ENCODE peak calls at places on chromosomes 5 and 9, in five cellular contexts. F, S, P, W and V are unnamed samples.

GRCh38 chr5:111643499-111643898 is 113.5 kb downstream of the NREP start:
- DNase-seq in P (no peak), F (no peak), W (no peak), S (no peak), V (no peak)

GRCh38 chr9:116605904-116606341 is 81.2 kb upstream of the TRIM32 start:
- DNase-seq in S (peak; percentile 82), W (no peak), P (no peak), F (peak; percentile 62), V (no peak)

GRCh38 chr5:1497271-1497777 is 26.4 kb downstream of the LPCAT1 start:
- DNase-seq in S (no peak), P (no peak), F (no peak), W (no peak), V (no peak)

GRCh38 chr9:98944130-98945074 is 695 bp downstream of the COL15A1 start:
- DNase-seq in P (no peak), W (no peak), F (no peak), S (no peak), V (peak; percentile 57)

GRCh38 chr9:70073756-70074155 is 30.1 kb downstream of the MAMDC2 start:
- DNase-seq in P (no peak), F (no peak), W (no peak), S (no peak), V (no peak)

GRCh38 chr9:4739587-4740372 is 1.2 kb downstream of the AK3 start:
- DNase-seq in F (no peak), P (no peak), W (no peak), S (peak; percentile 54), V (no peak)

GRCh38 chr5:66542728-66543127 is 53.5 kb upstream of the MAST4 start:
- DNase-seq in S (no peak), F (no peak), W (no peak), P (no peak), V (no peak)

GRCh38 chr5:83430130-83431010 is 41.2 kb upstream of the VCAN start:
- DNase-seq in F (no peak), W (peak; percentile 50), P (peak; percentile 30), S (peak; percentile 75), V (no peak)

GRCh38 chr9:26459959-26460358 is 432.6 kb downstream of the CAAP1 start:
- DNase-seq in F (no peak), W (no peak), P (no peak), S (no peak), V (no peak)

GRCh38 chr5:13606051-13606450 is 338.4 kb downstream of the DNAH5 start:
- DNase-seq in W (peak; percentile 9), P (no peak), S (no peak), F (no peak), V (no peak)

GRCh38 chr9:93003552-93004407 is 54.7 kb upstream of the SUSD3 start:
- DNase-seq in P (peak; percentile 72), F (peak; percentile 73), S (peak; percentile 43), W (no peak), V (no peak)

GRCh38 chr9:134295746-134296250 is 30.5 kb upstream of the RXRA start:
- DNase-seq in F (peak; percentile 29), S (no peak), W (no peak), P (no peak), V (peak; percentile 49)

GRCh38 chr9:119289740-119290139 is 79.5 kb downstream of the BRINP1 start:
- DNase-seq in F (no peak), P (peak; percentile 18), S (peak; percentile 37), W (peak; percentile 41), V (no peak)

DNA sequence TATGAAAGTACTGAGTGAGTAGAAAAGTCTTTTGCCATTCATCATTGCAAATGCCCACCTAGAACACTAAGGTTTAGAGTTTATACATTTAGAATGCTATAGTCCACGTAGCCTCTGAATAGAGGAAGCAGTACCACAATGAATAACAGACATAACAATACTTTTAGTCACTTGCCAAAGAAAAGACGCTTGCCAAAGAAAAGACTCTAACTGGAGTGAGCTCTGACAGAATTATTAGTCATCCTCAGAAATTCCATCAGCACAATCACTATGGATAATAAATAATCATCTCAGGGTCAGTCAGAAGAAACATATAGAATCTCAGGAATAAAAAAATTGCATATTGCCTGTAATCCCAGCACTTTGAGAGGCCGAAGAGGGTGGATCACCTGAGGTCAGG is 168.5 kb upstream of the TARS1 start:
- DNase-seq in S (peak; percentile 94), W (peak; percentile 94), P (peak; percentile 30), F (no peak), V (no peak)
- H3K4me3 ChIP-seq in S (no peak overlapping the region), W (no peak overlapping the region), P (no peak overlapping the region), F (no peak overlapping the region), V (no peak overlapping the region)

GRCh38 chr5:158810615-158811014 is 289.1 kb downstream of the EBF1 start:
- DNase-seq in F (no peak), S (no peak), P (no peak), W (no peak), V (no peak)

GRCh38 chr5:158811350-158811749 is 288.4 kb downstream of the EBF1 start:
- DNase-seq in S (no peak), W (no peak), F (no peak), P (no peak), V (no peak)

GRCh38 chr5:158812381-158812780 is 287.3 kb downstream of the EBF1 start:
- DNase-seq in F (peak; percentile 54), W (no peak), P (no peak), S (no peak), V (no peak)

GRCh38 chr5:158813275-158813674 is 286.4 kb downstream of the EBF1 start:
- DNase-seq in W (no peak), S (no peak), P (no peak), F (no peak), V (no peak)

DNA sequence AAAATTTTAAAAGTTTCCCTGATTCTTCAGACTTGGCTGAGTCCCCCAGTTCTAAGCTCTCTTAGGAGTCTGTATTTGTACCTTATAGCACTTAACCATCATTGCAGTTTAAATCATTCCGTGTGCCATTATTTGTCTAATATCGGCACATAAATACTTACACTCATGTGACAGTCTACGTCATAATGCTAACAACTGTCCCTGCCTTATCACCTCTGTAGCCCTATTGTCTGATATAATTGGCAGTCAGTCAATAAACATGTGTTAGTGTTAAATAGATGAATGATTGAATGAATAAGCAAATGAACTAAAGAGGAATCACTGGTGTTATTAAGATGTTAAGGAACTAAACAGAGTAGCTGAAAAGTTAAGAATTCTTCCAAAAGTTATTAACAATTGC is 287.8 kb downstream of the EBF1 start:
- DNase-seq in W (no peak), S (no peak), P (no peak), F (no peak), V (no peak)
- H3K4me3 ChIP-seq in W (no peak overlapping the region), S (no peak overlapping the region), P (no peak overlapping the region), F (no peak overlapping the region), V (no peak overlapping the region)

GRCh38 chr5:96816991-96817390 is 9.2 kb upstream of the ERAP1 start:
- DNase-seq in W (no peak), P (no peak), F (no peak), S (no peak), V (no peak)
- H3K4me3 ChIP-seq in W (no peak overlapping the region), P (no peak overlapping the region), F (no peak overlapping the region), S (no peak overlapping the region), V (no peak overlapping the region)

GRCh38 chr9:109771084-109771483 is 8.9 kb upstream of the PALM2AKAP2 start:
- DNase-seq in S (peak; percentile 82), F (no peak), P (peak; percentile 46), W (peak; percentile 97), V (no peak)
- H3K4me3 ChIP-seq in S (no peak overlapping the region), F (no peak overlapping the region), P (no peak overlapping the region), W (no peak overlapping the region), V (no peak overlapping the region)

GRCh38 chr5:128220841-128221240 is 137.3 kb downstream of the SLC12A2 start:
- DNase-seq in W (no peak), P (no peak), F (no peak), S (no peak), V (no peak)
- H3K4me3 ChIP-seq in W (no peak overlapping the region), P (no peak overlapping the region), F (no peak overlapping the region), S (no peak overlapping the region), V (no peak overlapping the region)